ENCODE peak calls at places on chromosome 15, in five cellular contexts. C is pons, W is neuronal stem cell, D is KBM-7, Q is NCI-H2081. P is an unnamed sample.

GRCh38 chr15:90819390-90819789 is 49.0 kb upstream of the FURIN start:
- DNase-seq in C (no peak), W (no peak), D (no peak), Q (no peak), P (no peak)

GRCh38 chr15:29883126-29883525 is 60.9 kb upstream of the TJP1 start:
- DNase-seq in C (no peak), W (peak), D (no peak), Q (no peak), P (no peak)

GRCh38 chr15:27933562-27933961 is 165.6 kb downstream of the OCA2 start:
- DNase-seq in C (no peak), W (no peak), D (no peak), Q (no peak), P (no peak)

GRCh38 chr15:34701536-34701935 is 53.3 kb downstream of the GJD2 start:
- DNase-seq in C (no peak), W (no peak), D (no peak), Q (no peak), P (no peak)

GRCh38 chr15:80576519-80577090 is 118.5 kb upstream of the ABHD17C start:
- DNase-seq in C (no peak), W (no peak), D (no peak), Q (no peak), P (no peak)

GRCh38 chr15:86915811-86916331 is 836.2 kb downstream of the AGBL1 start:
- DNase-seq in C (peak), W (peak), D (peak), Q (no peak), P (peak)

GRCh38 chr15:65653781-65654521 is 32.2 kb downstream of the SLC24A1 start:
- DNase-seq in C (no peak), W (no peak), D (no peak), Q (no peak), P (no peak)

GRCh38 chr15:93451265-93451664 is 362.3 kb upstream of the RGMA start:
- DNase-seq in C (peak), W (no peak), D (no peak), Q (no peak), P (no peak)

GRCh38 chr15:69074011-69074842 is 59.7 kb downstream of the NOX5 start:
- DNase-seq in C (no peak), W (peak), D (peak), Q (peak), P (peak)

GRCh38 chr15:42621386-42621785 is 46.0 kb downstream of the STARD9 start:
- DNase-seq in C (no peak), W (no peak), D (no peak), Q (no peak), P (no peak)

GRCh38 chr15:86595741-86596140 is 516.1 kb downstream of the AGBL1 start:
- DNase-seq in C (no peak), W (no peak), D (no peak), Q (no peak), P (no peak)

GRCh38 chr15:100836501-100836900 is 43.1 kb upstream of the ALDH1A3 start:
- DNase-seq in C (no peak), W (no peak), D (no peak), Q (no peak), P (no peak)

GRCh38 chr15:74312445-74313007 is 54.9 kb downstream of the CYP11A1 start:
- DNase-seq in C (no peak), W (no peak), D (no peak), Q (peak), P (peak)

GRCh38 chr15:75904241-75904631 is 558 bp downstream of the FBXO22 start:
- DNase-seq in C (peak), W (peak), D (peak), Q (peak), P (peak)

GRCh38 chr15:51917493-51917892 is 54.1 kb downstream of the LEO1 start:
- DNase-seq in C (no peak), W (no peak), D (peak), Q (no peak), P (no peak)

GRCh38 chr15:91685436-91685835 is 168.1 kb upstream of the SLCO3A1 start:
- DNase-seq in C (no peak), W (no peak), D (no peak), Q (no peak), P (no peak)

GRCh38 chr15:78453447-78453846 is 15.4 kb downstream of the IREB2 start:
- DNase-seq in C (peak), W (no peak), D (peak), Q (no peak), P (peak)

GRCh38 chr15:71411538-71412482 is 296.5 kb downstream of the THSD4 start:
- DNase-seq in C (peak), W (no peak), D (no peak), Q (no peak), P (peak)

GRCh38 chr15:81095690-81096365 is 38.2 kb upstream of the CFAP161 start:
- DNase-seq in C (no peak), W (no peak), D (no peak), Q (no peak), P (no peak)

GRCh38 chr15:78210349-78210717 is 24.0 kb downstream of the ACSBG1 start:
- DNase-seq in C (no peak), W (no peak), D (no peak), Q (no peak), P (peak)

GRCh38 chr15:42504631-42505030 is 9.2 kb downstream of the SNAP23 start:
- DNase-seq in C (no peak), W (no peak), D (no peak), Q (no peak), P (no peak)

GRCh38 chr15:29933043-29933442 is 110.8 kb upstream of the TJP1 start:
- DNase-seq in C (no peak), W (no peak), D (no peak), Q (no peak), P (no peak)

GRCh38 chr15:83837946-83838571 is 184.1 kb downstream of the ADAMTSL3 start:
- DNase-seq in C (peak), W (peak), D (peak), Q (peak), P (peak)

GRCh38 chr15:75230524-75231371 is 27.4 kb upstream of the GOLGA6C start:
- DNase-seq in C (no peak), W (no peak), D (no peak), Q (no peak), P (no peak)

GRCh38 chr15:57237282-57237642 is 139.0 kb upstream of the CGNL1 start:
- DNase-seq in C (peak), W (peak), D (no peak), Q (peak), P (peak)

GRCh38 chr15:65212097-65212496 is 824 bp upstream of the CILP start:
- DNase-seq in C (no peak), W (no peak), D (peak), Q (no peak), P (no peak)

P was measured in Ammon's horn.